ENCODE peak calls at places on chromosomes 7 and 10, in five cellular contexts. A is adrenal gland, J is HepG2, U is spleen, I is heart left ventricle. W is an unnamed sample. For H3K9me3, the result is how much of the 10 kb centered on the place peaks cover.

GRCh38 chr7:50552921-50553320 is 12.3 kb downstream of the DDC start:
- DNase-seq in A (peak), J (peak), U (no peak), I (no peak), W (peak)

GRCh38 chr7:3028071-3028766 is 15.4 kb downstream of the CARD11 start:
- DNase-seq in A (peak), J (no peak), U (no peak), I (no peak), W (peak)

GRCh38 chr7:105131890-105132289 is 117.9 kb downstream of the KMT2E start:
- DNase-seq in A (peak), J (no peak), U (no peak), I (no peak), W (no peak)

GRCh38 chr7:127588697-127589482 is 679 bp downstream of the ARF5 start:
- DNase-seq in A (no peak), J (peak), U (no peak), I (peak), W (peak)

GRCh38 chr10:28532223-28532508 is 752 bp upstream of the WAC start:
- DNase-seq in A (peak), J (peak), U (no peak), I (no peak), W (no peak)

GRCh38 chr7:94289071-94289470 is 105.6 kb upstream of the COL1A2 start:
- DNase-seq in A (peak), J (peak), U (no peak), I (peak), W (peak)

GRCh38 chr10:89466599-89467035 is 52.2 kb downstream of the IFIT5 start:
- DNase-seq in A (no peak), J (peak), U (no peak), I (no peak), W (peak)

GRCh38 chr10:132687893-132688579 is 97.9 kb downstream of the NKX6-2 start:
- DNase-seq in A (no peak), J (no peak), U (peak), I (peak), W (no peak)

GRCh38 chr7:87480386-87480785 is 4.9 kb upstream of the ABCB4 start:
- DNase-seq in A (no peak), J (no peak), U (no peak), I (no peak), W (no peak)

GRCh38 chr7:16657656-16658279 is 11.8 kb downstream of the BZW2 start:
- DNase-seq in A (peak), J (no peak), U (no peak), I (peak), W (peak)

GRCh38 chr7:31017036-31017747 is 34.9 kb upstream of the ADCYAP1R1 start:
- DNase-seq in A (no peak), J (no peak), U (peak), I (no peak), W (no peak)

GRCh38 chr10:51832652-51833383 is 133.4 kb upstream of the CSTF2T start:
- DNase-seq in A (peak), J (peak), U (no peak), I (peak), W (no peak)

GRCh38 chr7:257647-257992 is 32.4 kb upstream of the FOXL3 start:
- DNase-seq in A (no peak), J (no peak), U (no peak), I (no peak), W (no peak)
- H3K9me3 ChIP-seq in A (under half), J (under half), U (under half), I (under half), W (under half)

GRCh38 chr10:69073025-69073424 is 14.9 kb upstream of the SRGN start:
- DNase-seq in A (no peak), J (no peak), U (no peak), I (no peak), W (no peak)

GRCh38 chr10:69074532-69074931 is 13.4 kb upstream of the SRGN start:
- DNase-seq in A (no peak), J (no peak), U (no peak), I (no peak), W (no peak)

GRCh38 chr10:69071610-69072009 is 16.3 kb upstream of the SRGN start:
- DNase-seq in A (no peak), J (no peak), U (no peak), I (no peak), W (no peak)

GRCh38 chr10:69075431-69075830 is 12.5 kb upstream of the SRGN start:
- DNase-seq in A (no peak), J (no peak), U (no peak), I (no peak), W (no peak)

DNA sequence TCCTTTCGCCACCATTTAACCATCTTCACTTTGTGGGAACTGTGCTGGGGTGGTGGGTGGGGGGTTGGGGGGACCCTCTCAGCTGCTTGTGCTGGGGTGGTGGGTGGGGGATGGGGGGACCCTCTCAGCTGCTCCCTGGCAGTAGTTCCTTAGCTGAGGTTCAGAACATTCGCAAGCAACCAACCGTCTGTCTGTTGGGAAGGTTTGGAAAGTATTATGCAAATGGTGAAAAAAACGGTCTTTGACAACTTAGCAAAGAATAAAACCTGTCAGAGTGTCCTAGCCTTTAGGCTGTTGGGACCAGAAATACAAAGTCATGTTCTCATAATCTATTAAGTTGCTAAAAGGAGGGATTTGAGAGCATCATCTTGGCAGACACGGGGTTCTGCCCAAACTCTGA is 14.2 kb upstream of the SRGN start:
- DNase-seq in A (no peak), J (no peak), U (no peak), I (no peak), W (no peak)
- TF ChIP-seq POLR2A in A (no peak), J (no peak), U (no peak), I (no peak), W (no peak)

GRCh38 chr10:103367782-103368518 is at the start of gene TAF5:
- DNase-seq in A (peak), J (peak), U (peak), I (peak), W (peak)
- H3K27ac ChIP-seq in A (peak), J (peak), U (peak), I (peak), W (peak)

GRCh38 chr10:106169241-106169640 is 995.3 kb downstream of the SORCS1 start:
- DNase-seq in A (no peak), J (no peak), U (no peak), I (no peak), W (no peak)

GRCh38 chr10:106167946-106168345 is 996.6 kb downstream of the SORCS1 start:
- DNase-seq in A (no peak), J (no peak), U (no peak), I (no peak), W (no peak)

GRCh38 chr10:106175760-106176377 is 988.6 kb downstream of the SORCS1 start:
- DNase-seq in A (no peak), J (no peak), U (no peak), I (no peak), W (peak)

DNA sequence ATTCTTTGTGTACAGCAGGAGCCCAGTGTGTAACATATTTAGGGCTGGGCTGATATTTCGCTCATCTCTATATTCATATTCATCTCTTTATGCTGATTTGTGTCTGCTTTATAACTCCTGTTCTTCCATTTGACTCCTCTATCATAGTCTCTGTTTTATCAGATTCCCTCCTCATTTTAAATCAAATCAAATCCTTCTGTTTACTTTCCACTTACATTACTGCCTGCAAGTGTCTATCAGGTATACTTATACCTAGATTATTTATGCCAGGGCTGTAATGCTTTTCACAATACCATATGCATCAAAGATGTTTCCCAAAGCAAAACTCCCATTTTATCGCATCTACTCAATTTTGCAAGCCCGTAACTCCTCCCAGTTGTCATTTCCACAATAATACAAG is 990.7 kb downstream of the SORCS1 start:
- DNase-seq in A (no peak), J (no peak), U (no peak), I (no peak), W (no peak)
- H3K9me3 ChIP-seq in A (under half), J (under half), U (under half), I (under half), W (under half)

DNA sequence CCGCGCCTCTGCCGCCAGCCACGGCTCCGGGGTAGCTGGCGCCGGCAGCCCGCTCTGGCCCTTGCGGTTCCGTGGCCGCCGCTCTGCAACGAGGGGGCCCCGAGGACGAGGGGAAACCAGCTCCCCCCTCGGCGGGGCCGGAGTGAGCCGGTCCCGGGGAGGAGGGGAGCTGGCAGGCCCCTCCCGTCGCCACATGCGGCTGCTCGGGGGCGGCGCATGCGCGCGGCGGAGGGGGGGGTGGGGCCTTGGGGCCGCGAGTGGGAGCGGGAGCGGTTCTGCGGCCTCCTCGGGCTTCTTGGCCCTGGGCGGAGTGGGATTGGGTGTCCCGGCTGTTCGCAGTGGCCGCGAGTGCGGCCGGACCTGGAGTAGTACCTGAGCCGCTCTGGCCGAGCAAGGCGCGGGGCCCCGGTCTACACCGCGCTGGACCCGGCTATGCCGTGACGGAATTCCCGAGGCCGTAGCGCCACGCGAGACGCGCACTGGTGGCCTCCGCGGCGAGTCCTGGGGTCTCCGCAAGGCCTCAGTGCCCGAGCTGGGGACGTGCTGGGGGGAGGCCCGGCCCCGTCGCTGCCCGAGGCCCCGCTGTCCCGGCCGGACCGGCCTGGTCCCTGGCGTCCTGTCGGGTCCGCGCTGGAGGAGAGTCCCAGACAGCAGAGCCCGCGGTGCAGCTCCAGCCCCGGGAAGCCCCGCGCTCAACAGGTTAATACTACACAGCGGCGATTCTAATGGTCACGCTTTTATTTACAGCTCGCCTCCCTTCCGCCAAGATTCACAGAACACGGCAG is 483 bp upstream of the PAXIP1 start:
- DNase-seq in A (peak), J (peak), U (peak), I (peak), W (peak)
- TF ChIP-seq POLR2A in A (peak), J (peak), U (peak), I (no peak), W (peak)

GRCh38 chr10:123878666-123879311 is 12.8 kb downstream of the CPXM2 start:
- DNase-seq in A (no peak), J (no peak), U (no peak), I (no peak), W (no peak)
- H3K27ac ChIP-seq in A (no peak), J (no peak), U (no peak), I (no peak), W (no peak)

GRCh38 chr7:66100408-66101050 is 14.1 kb upstream of the CRCP start:
- DNase-seq in A (no peak), J (no peak), U (no peak), I (no peak), W (no peak)
- H3K9me3 ChIP-seq in A (under half), J (under half), U (under half), I (under half), W (under half)

DNA sequence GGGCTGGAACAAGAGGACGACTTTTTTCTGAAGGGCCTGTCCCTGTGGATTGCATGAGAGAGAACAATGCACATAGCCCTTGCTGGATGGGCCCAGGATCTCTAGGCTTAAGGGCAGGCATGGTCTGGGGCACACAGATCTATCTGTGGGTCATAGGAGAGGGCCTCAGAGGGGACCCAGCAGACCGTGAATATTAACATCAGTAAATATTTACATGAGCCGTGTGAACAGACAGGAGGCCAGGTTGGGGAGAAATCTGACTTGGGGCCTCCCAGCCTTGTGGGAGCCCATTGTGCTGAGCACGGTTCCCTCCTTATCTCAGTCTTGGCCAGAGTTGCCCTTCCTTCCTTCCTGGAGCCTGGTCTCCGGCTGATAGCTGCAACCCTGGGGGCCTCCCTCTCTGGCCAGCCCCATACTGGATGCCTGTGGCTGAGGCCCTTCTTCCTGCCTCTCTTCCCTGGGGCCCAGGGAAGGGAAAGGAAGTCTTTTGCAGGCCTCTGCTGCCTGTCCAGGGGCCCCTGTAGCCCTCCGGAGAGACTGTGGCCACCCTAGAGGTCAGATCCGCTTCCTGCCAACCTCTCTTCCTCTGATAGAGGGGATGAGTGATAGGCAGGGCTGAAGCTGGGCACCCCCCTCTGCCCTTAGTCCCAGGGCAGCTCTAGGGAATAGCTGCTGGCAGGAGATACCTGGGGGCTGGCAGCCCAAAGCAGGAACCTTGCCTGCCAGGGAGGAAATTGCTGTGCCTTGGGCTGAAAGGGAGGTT is 44.5 kb upstream of the TRIM8 start:
- DNase-seq in A (no peak), J (peak), U (peak), I (peak), W (no peak)
- TF ChIP-seq POLR2A in A (no peak), J (peak), U (no peak), I (no peak), W (no peak)